ENCODE peak calls at places on chromosomes 3 and 15, in seven cellular contexts. One of them, this sample, is unnamed.

GRCh38 chr15:57732526-57733331 is 26.2 kb downstream of the POLR2M start:
- DNase-seq in hepatocyte: peak; percentile 69
- DNase-seq in AG04450: peak; percentile 20
- DNase-seq in foreskin fibroblast: peak; percentile 75
- DNase-seq in transverse colon: peak; percentile 62
- DNase-seq in choroid plexus epithelial cell: peak; percentile 79
- DNase-seq in right cardiac atrium: peak; percentile 68
- DNase-seq in this sample: peak; percentile 31

GRCh38 chr3:167304077-167304476 is 76.0 kb downstream of the ZBBX start:
- DNase-seq in transverse colon: no peak
- DNase-seq in AG04450: no peak
- DNase-seq in right cardiac atrium: no peak
- DNase-seq in choroid plexus epithelial cell: no peak
- DNase-seq in hepatocyte: peak; percentile 13
- DNase-seq in foreskin fibroblast: no peak
- DNase-seq in this sample: no peak

GRCh38 chr3:27138562-27138961 is 230.6 kb downstream of the NEK10 start:
- DNase-seq in foreskin fibroblast: peak; percentile 13
- DNase-seq in choroid plexus epithelial cell: no peak
- DNase-seq in transverse colon: no peak
- DNase-seq in hepatocyte: no peak
- DNase-seq in right cardiac atrium: peak; percentile 31
- DNase-seq in AG04450: no peak
- DNase-seq in this sample: peak; percentile 12

GRCh38 chr3:38916706-38917105 is 100.7 kb upstream of the SCN10A start:
- DNase-seq in right cardiac atrium: no peak
- DNase-seq in AG04450: no peak
- DNase-seq in foreskin fibroblast: no peak
- DNase-seq in choroid plexus epithelial cell: peak; percentile 27
- DNase-seq in hepatocyte: no peak
- DNase-seq in transverse colon: no peak
- DNase-seq in this sample: no peak

GRCh38 chr15:55289573-55290360 is at the start of gene RAB27A:
- DNase-seq in choroid plexus epithelial cell: peak; percentile 61
- DNase-seq in foreskin fibroblast: peak; percentile 90
- DNase-seq in right cardiac atrium: peak; percentile 91
- DNase-seq in hepatocyte: peak; percentile 88
- DNase-seq in AG04450: no peak
- DNase-seq in transverse colon: peak; percentile 84
- DNase-seq in this sample: peak; percentile 73

GRCh38 chr3:124078978-124079911 is 87.3 kb upstream of the ROPN1 start:
- DNase-seq in hepatocyte: peak; percentile 51
- DNase-seq in AG04450: no peak
- DNase-seq in choroid plexus epithelial cell: peak; percentile 65
- DNase-seq in foreskin fibroblast: peak; percentile 69
- DNase-seq in transverse colon: no peak
- DNase-seq in right cardiac atrium: no peak
- DNase-seq in this sample: peak; percentile 39

GRCh38 chr15:96893159-96893906 is 562.8 kb downstream of the NR2F2 start:
- DNase-seq in right cardiac atrium: peak; percentile 33
- DNase-seq in foreskin fibroblast: no peak
- DNase-seq in choroid plexus epithelial cell: peak; percentile 75
- DNase-seq in hepatocyte: peak; percentile 49
- DNase-seq in transverse colon: no peak
- DNase-seq in AG04450: no peak
- DNase-seq in this sample: peak; percentile 5

GRCh38 chr3:137224464-137224863 is 266.7 kb downstream of the IL20RB start:
- DNase-seq in choroid plexus epithelial cell: no peak
- DNase-seq in AG04450: no peak
- DNase-seq in hepatocyte: no peak
- DNase-seq in transverse colon: no peak
- DNase-seq in foreskin fibroblast: no peak
- DNase-seq in right cardiac atrium: no peak
- DNase-seq in this sample: no peak

GRCh38 chr3:168996622-168997021 is 666.9 kb downstream of the MECOM start:
- DNase-seq in transverse colon: no peak
- DNase-seq in right cardiac atrium: no peak
- DNase-seq in choroid plexus epithelial cell: peak; percentile 3
- DNase-seq in foreskin fibroblast: no peak
- DNase-seq in AG04450: no peak
- DNase-seq in hepatocyte: peak; percentile 16
- DNase-seq in this sample: no peak

GRCh38 chr15:41561104-41561776 is 2.2 kb downstream of the TYRO3 start:
- DNase-seq in hepatocyte: no peak
- DNase-seq in foreskin fibroblast: no peak
- DNase-seq in transverse colon: no peak
- DNase-seq in AG04450: no peak
- DNase-seq in choroid plexus epithelial cell: no peak
- DNase-seq in right cardiac atrium: peak; percentile 53
- DNase-seq in this sample: no peak
- H3K4me3 ChIP-seq in hepatocyte: no peak overlapping the region
- H3K4me3 ChIP-seq in foreskin fibroblast: no peak overlapping the region
- H3K4me3 ChIP-seq in transverse colon: no peak overlapping the region
- H3K4me3 ChIP-seq in AG04450: no peak overlapping the region
- H3K4me3 ChIP-seq in choroid plexus epithelial cell: no peak overlapping the region
- H3K4me3 ChIP-seq in right cardiac atrium: no peak overlapping the region
- H3K4me3 ChIP-seq in this sample: no peak overlapping the region

GRCh38 chr15:60535743-60536142 is 56.8 kb upstream of the ICE2 start:
- DNase-seq in right cardiac atrium: no peak
- DNase-seq in choroid plexus epithelial cell: peak; percentile 19
- DNase-seq in foreskin fibroblast: no peak
- DNase-seq in transverse colon: no peak
- DNase-seq in AG04450: no peak
- DNase-seq in hepatocyte: no peak
- DNase-seq in this sample: no peak

GRCh38 chr15:60536951-60537350 is 58.0 kb upstream of the ICE2 start:
- DNase-seq in AG04450: no peak
- DNase-seq in hepatocyte: no peak
- DNase-seq in transverse colon: no peak
- DNase-seq in foreskin fibroblast: no peak
- DNase-seq in choroid plexus epithelial cell: no peak
- DNase-seq in right cardiac atrium: peak; percentile 36
- DNase-seq in this sample: no peak

GRCh38 chr15:60534546-60534945 is 55.6 kb upstream of the ICE2 start:
- DNase-seq in transverse colon: no peak
- DNase-seq in right cardiac atrium: no peak
- DNase-seq in hepatocyte: no peak
- DNase-seq in foreskin fibroblast: no peak
- DNase-seq in choroid plexus epithelial cell: no peak
- DNase-seq in AG04450: no peak
- DNase-seq in this sample: no peak

GRCh38 chr15:60535265-60535664 is 56.3 kb upstream of the ICE2 start:
- DNase-seq in right cardiac atrium: no peak
- DNase-seq in hepatocyte: no peak
- DNase-seq in transverse colon: no peak
- DNase-seq in choroid plexus epithelial cell: no peak
- DNase-seq in AG04450: no peak
- DNase-seq in foreskin fibroblast: no peak
- DNase-seq in this sample: no peak

GRCh38 chr15:60536314-60536713 is 57.4 kb upstream of the ICE2 start:
- DNase-seq in AG04450: no peak
- DNase-seq in right cardiac atrium: no peak
- DNase-seq in hepatocyte: no peak
- DNase-seq in choroid plexus epithelial cell: peak; percentile 17
- DNase-seq in transverse colon: no peak
- DNase-seq in foreskin fibroblast: no peak
- DNase-seq in this sample: no peak
- H3K4me3 ChIP-seq in AG04450: no peak overlapping the region
- H3K4me3 ChIP-seq in right cardiac atrium: no peak overlapping the region
- H3K4me3 ChIP-seq in hepatocyte: no peak overlapping the region
- H3K4me3 ChIP-seq in choroid plexus epithelial cell: no peak overlapping the region
- H3K4me3 ChIP-seq in transverse colon: no peak overlapping the region
- H3K4me3 ChIP-seq in foreskin fibroblast: no peak overlapping the region
- H3K4me3 ChIP-seq in this sample: no peak overlapping the region

GRCh38 chr15:41511331-41512077 is 2.1 kb downstream of the LTK start:
- DNase-seq in choroid plexus epithelial cell: no peak
- DNase-seq in foreskin fibroblast: no peak
- DNase-seq in hepatocyte: peak; percentile 55
- DNase-seq in right cardiac atrium: no peak
- DNase-seq in AG04450: no peak
- DNase-seq in transverse colon: peak; percentile 60
- DNase-seq in this sample: no peak
- H3K4me3 ChIP-seq in choroid plexus epithelial cell: no peak overlapping the region
- H3K4me3 ChIP-seq in foreskin fibroblast: no peak overlapping the region
- H3K4me3 ChIP-seq in hepatocyte: peak overlapping the region; percentile 13
- H3K4me3 ChIP-seq in right cardiac atrium: peak overlapping the region; percentile 4
- H3K4me3 ChIP-seq in AG04450: no peak overlapping the region
- H3K4me3 ChIP-seq in transverse colon: peak overlapping the region; percentile 51
- H3K4me3 ChIP-seq in this sample: peak overlapping the region; percentile 20

GRCh38 chr3:122678496-122678895 is 2.1 kb upstream of the PARP14 start:
- DNase-seq in hepatocyte: no peak
- DNase-seq in AG04450: no peak
- DNase-seq in foreskin fibroblast: no peak
- DNase-seq in transverse colon: no peak
- DNase-seq in choroid plexus epithelial cell: no peak
- DNase-seq in right cardiac atrium: peak; percentile 69
- DNase-seq in this sample: no peak
- H3K4me3 ChIP-seq in hepatocyte: no peak overlapping the region
- H3K4me3 ChIP-seq in AG04450: no peak overlapping the region
- H3K4me3 ChIP-seq in foreskin fibroblast: no peak overlapping the region
- H3K4me3 ChIP-seq in transverse colon: no peak overlapping the region
- H3K4me3 ChIP-seq in choroid plexus epithelial cell: no peak overlapping the region
- H3K4me3 ChIP-seq in right cardiac atrium: no peak overlapping the region
- H3K4me3 ChIP-seq in this sample: no peak overlapping the region

GRCh38 chr15:37586976-37587375 is 347.5 kb upstream of the TMCO5A start:
- DNase-seq in foreskin fibroblast: peak; percentile 18
- DNase-seq in hepatocyte: no peak
- DNase-seq in choroid plexus epithelial cell: no peak
- DNase-seq in right cardiac atrium: no peak
- DNase-seq in AG04450: no peak
- DNase-seq in transverse colon: no peak
- DNase-seq in this sample: no peak
- H3K4me3 ChIP-seq in foreskin fibroblast: no peak overlapping the region
- H3K4me3 ChIP-seq in hepatocyte: no peak overlapping the region
- H3K4me3 ChIP-seq in choroid plexus epithelial cell: no peak overlapping the region
- H3K4me3 ChIP-seq in right cardiac atrium: no peak overlapping the region
- H3K4me3 ChIP-seq in AG04450: no peak overlapping the region
- H3K4me3 ChIP-seq in transverse colon: no peak overlapping the region
- H3K4me3 ChIP-seq in this sample: no peak overlapping the region

DNA sequence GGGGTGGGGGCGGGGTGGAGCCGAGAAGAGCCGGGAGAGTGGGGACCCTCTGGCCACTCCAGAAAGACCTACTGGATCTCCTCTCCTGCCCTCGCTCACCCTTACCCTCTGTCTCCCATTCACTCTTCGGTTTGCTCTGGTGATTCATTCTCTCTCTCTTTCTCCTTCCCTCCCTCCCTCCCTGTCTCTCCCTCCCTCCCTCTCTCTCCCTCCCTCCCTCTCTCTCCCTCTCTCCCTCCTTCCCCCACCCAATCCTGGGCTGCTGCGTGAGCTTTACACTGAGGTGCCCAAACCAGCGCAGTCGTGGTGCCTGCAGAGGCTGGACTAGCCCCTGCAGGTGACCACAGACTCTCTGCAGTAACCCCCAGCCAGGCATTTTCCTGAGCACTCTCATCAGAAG is 32.2 kb upstream of the ADAMTS17 start:
- DNase-seq in foreskin fibroblast: no peak
- DNase-seq in AG04450: no peak
- DNase-seq in choroid plexus epithelial cell: no peak
- DNase-seq in hepatocyte: no peak
- DNase-seq in transverse colon: no peak
- DNase-seq in right cardiac atrium: peak; percentile 32
- DNase-seq in this sample: no peak
- H3K4me3 ChIP-seq in foreskin fibroblast: no peak overlapping the region
- H3K4me3 ChIP-seq in AG04450: no peak overlapping the region
- H3K4me3 ChIP-seq in choroid plexus epithelial cell: no peak overlapping the region
- H3K4me3 ChIP-seq in hepatocyte: no peak overlapping the region
- H3K4me3 ChIP-seq in transverse colon: peak overlapping the region; percentile 37
- H3K4me3 ChIP-seq in right cardiac atrium: peak overlapping the region; percentile 41
- H3K4me3 ChIP-seq in this sample: peak overlapping the region; percentile 50

GRCh38 chr3:187973977-187974856 is 179.7 kb upstream of the LPP start:
- DNase-seq in AG04450: no peak
- DNase-seq in transverse colon: no peak
- DNase-seq in choroid plexus epithelial cell: no peak
- DNase-seq in hepatocyte: no peak
- DNase-seq in foreskin fibroblast: no peak
- DNase-seq in right cardiac atrium: no peak
- DNase-seq in this sample: no peak

GRCh38 chr3:187975571-187976360 is 178.2 kb upstream of the LPP start:
- DNase-seq in right cardiac atrium: peak; percentile 50
- DNase-seq in AG04450: no peak
- DNase-seq in foreskin fibroblast: peak; percentile 36
- DNase-seq in transverse colon: no peak
- DNase-seq in choroid plexus epithelial cell: peak; percentile 56
- DNase-seq in hepatocyte: no peak
- DNase-seq in this sample: no peak

GRCh38 chr3:187972454-187972853 is 181.5 kb upstream of the LPP start:
- DNase-seq in choroid plexus epithelial cell: no peak
- DNase-seq in foreskin fibroblast: no peak
- DNase-seq in right cardiac atrium: no peak
- DNase-seq in AG04450: no peak
- DNase-seq in transverse colon: no peak
- DNase-seq in hepatocyte: no peak
- DNase-seq in this sample: no peak

GRCh38 chr3:187976361-187976900 is 177.5 kb upstream of the LPP start:
- DNase-seq in transverse colon: no peak
- DNase-seq in right cardiac atrium: no peak
- DNase-seq in AG04450: no peak
- DNase-seq in choroid plexus epithelial cell: no peak
- DNase-seq in hepatocyte: no peak
- DNase-seq in foreskin fibroblast: no peak
- DNase-seq in this sample: no peak

GRCh38 chr3:187974857-187975257 is 179.1 kb upstream of the LPP start:
- DNase-seq in choroid plexus epithelial cell: no peak
- DNase-seq in foreskin fibroblast: no peak
- DNase-seq in hepatocyte: no peak
- DNase-seq in right cardiac atrium: no peak
- DNase-seq in transverse colon: no peak
- DNase-seq in AG04450: no peak
- DNase-seq in this sample: no peak
- H3K4me3 ChIP-seq in choroid plexus epithelial cell: no peak overlapping the region
- H3K4me3 ChIP-seq in foreskin fibroblast: no peak overlapping the region
- H3K4me3 ChIP-seq in hepatocyte: no peak overlapping the region
- H3K4me3 ChIP-seq in right cardiac atrium: no peak overlapping the region
- H3K4me3 ChIP-seq in transverse colon: no peak overlapping the region
- H3K4me3 ChIP-seq in AG04450: no peak overlapping the region
- H3K4me3 ChIP-seq in this sample: no peak overlapping the region

GRCh38 chr3:126267169-126267975 is 87.0 kb upstream of the ALDH1L1 start:
- DNase-seq in foreskin fibroblast: peak; percentile 93
- DNase-seq in choroid plexus epithelial cell: peak; percentile 96
- DNase-seq in hepatocyte: peak; percentile 88
- DNase-seq in AG04450: peak; percentile 84
- DNase-seq in transverse colon: peak; percentile 49
- DNase-seq in right cardiac atrium: peak; percentile 94
- DNase-seq in this sample: peak; percentile 61
- H3K4me3 ChIP-seq in foreskin fibroblast: peak overlapping the region; percentile 41
- H3K4me3 ChIP-seq in choroid plexus epithelial cell: peak overlapping the region; percentile 52
- H3K4me3 ChIP-seq in hepatocyte: no peak overlapping the region
- H3K4me3 ChIP-seq in AG04450: peak overlapping the region; percentile 48
- H3K4me3 ChIP-seq in transverse colon: peak overlapping the region; percentile 38
- H3K4me3 ChIP-seq in right cardiac atrium: no peak overlapping the region
- H3K4me3 ChIP-seq in this sample: peak overlapping the region; percentile 16

GRCh38 chr3:134308350-134308891 is 57.8 kb upstream of the RYK start:
- DNase-seq in choroid plexus epithelial cell: peak; percentile 95
- DNase-seq in hepatocyte: peak; percentile 87
- DNase-seq in transverse colon: peak; percentile 88
- DNase-seq in right cardiac atrium: peak; percentile 92
- DNase-seq in foreskin fibroblast: peak; percentile 89
- DNase-seq in AG04450: peak; percentile 59
- DNase-seq in this sample: peak; percentile 84
- H3K4me3 ChIP-seq in choroid plexus epithelial cell: peak overlapping the region; percentile 34
- H3K4me3 ChIP-seq in hepatocyte: no peak overlapping the region
- H3K4me3 ChIP-seq in transverse colon: no peak overlapping the region
- H3K4me3 ChIP-seq in right cardiac atrium: no peak overlapping the region
- H3K4me3 ChIP-seq in foreskin fibroblast: peak overlapping the region; percentile 39
- H3K4me3 ChIP-seq in AG04450: peak overlapping the region; percentile 31
- H3K4me3 ChIP-seq in this sample: no peak overlapping the region